ENCODE peak calls at places on chromosomes 5 and 9, in nine cellular contexts. R is brain microvascular endothelial cell; U is CD8-positive, alpha-beta T cell; G is NB4; C is right atrium auricular region; K is cardiac muscle cell; A is fibroblast of pulmonary artery; Q is GM13977; O is omental fat pad. S is an unnamed sample.

GRCh38 chr5:139770722-139771121 is 24.9 kb upstream of the PSD2 start:
- DNase-seq in Q (no peak), R (no peak), K (no peak), O (no peak), U (no peak), A (no peak), G (no peak), C (no peak), S (no peak)

GRCh38 chr5:31768046-31768445 is 129.1 kb downstream of the PDZD2 start:
- DNase-seq in G (no peak), A (no peak), R (no peak), Q (no peak), C (peak), O (no peak), U (no peak), K (no peak), S (no peak)

GRCh38 chr5:60010328-60010727 is 116.8 kb upstream of the PDE4D start:
- DNase-seq in C (no peak), K (no peak), G (peak), A (no peak), U (no peak), R (no peak), Q (no peak), O (no peak), S (no peak)

GRCh38 chr5:10351199-10351881 is 2.2 kb upstream of the MARCHF6 start:
- DNase-seq in Q (no peak), A (peak), C (peak), G (peak), U (no peak), O (no peak), R (peak), K (peak), S (no peak)

GRCh38 chr5:172313877-172314276 is 30.3 kb upstream of the UBTD2 start:
- DNase-seq in Q (no peak), O (no peak), C (no peak), U (no peak), K (no peak), R (no peak), A (no peak), G (no peak), S (no peak)

GRCh38 chr9:89603629-89604462 is 966 bp upstream of the GADD45G start:
- DNase-seq in R (no peak), K (peak), O (no peak), G (peak), Q (peak), C (peak), U (peak), A (peak), S (no peak)

GRCh38 chr5:151178779-151179488 is 21.4 kb upstream of the ANXA6 start:
- DNase-seq in U (no peak), O (no peak), C (peak), K (no peak), G (no peak), A (no peak), R (no peak), Q (no peak), S (no peak)

GRCh38 chr5:96219580-96220281 is 213.3 kb downstream of the PCSK1 start:
- DNase-seq in Q (no peak), A (peak), R (peak), G (no peak), C (no peak), U (no peak), K (no peak), O (no peak), S (no peak)

GRCh38 chr5:159531554-159532105 is 201.3 kb upstream of the IL12B start:
- DNase-seq in Q (no peak), G (no peak), U (no peak), R (no peak), O (no peak), K (no peak), C (no peak), A (no peak), S (no peak)

GRCh38 chr9:110351009-110351467 is 13.4 kb upstream of the TXNDC8 start:
- DNase-seq in A (peak), K (no peak), C (no peak), O (no peak), G (no peak), U (no peak), Q (no peak), R (peak), S (no peak)

GRCh38 chr9:99966720-99967119 is 60.3 kb downstream of the STX17 start:
- DNase-seq in C (no peak), R (peak), O (no peak), K (peak), A (peak), G (no peak), Q (no peak), U (no peak), S (no peak)

GRCh38 chr5:97383996-97384395 is 200.9 kb upstream of the RIOK2 start:
- DNase-seq in Q (no peak), K (no peak), R (peak), G (no peak), C (no peak), A (peak), O (no peak), U (no peak), S (no peak)

GRCh38 chr5:54905942-54906537 is 79.4 kb downstream of the ESM1 start:
- DNase-seq in C (peak), R (peak), A (peak), G (peak), O (peak), U (peak), K (peak), Q (no peak), S (no peak)

GRCh38 chr5:54905246-54905770 is 80.1 kb downstream of the ESM1 start:
- DNase-seq in C (no peak), R (no peak), G (no peak), A (no peak), K (no peak), O (no peak), U (no peak), Q (no peak), S (no peak)

GRCh38 chr5:54900906-54901725 is 84.3 kb downstream of the ESM1 start:
- DNase-seq in G (peak), Q (no peak), O (no peak), K (no peak), R (peak), U (no peak), A (peak), C (no peak), S (peak)

GRCh38 chr5:54902817-54903473 is 82.4 kb downstream of the ESM1 start:
- DNase-seq in O (no peak), G (peak), A (peak), R (no peak), U (no peak), Q (peak), K (no peak), C (no peak), S (no peak)

DNA sequence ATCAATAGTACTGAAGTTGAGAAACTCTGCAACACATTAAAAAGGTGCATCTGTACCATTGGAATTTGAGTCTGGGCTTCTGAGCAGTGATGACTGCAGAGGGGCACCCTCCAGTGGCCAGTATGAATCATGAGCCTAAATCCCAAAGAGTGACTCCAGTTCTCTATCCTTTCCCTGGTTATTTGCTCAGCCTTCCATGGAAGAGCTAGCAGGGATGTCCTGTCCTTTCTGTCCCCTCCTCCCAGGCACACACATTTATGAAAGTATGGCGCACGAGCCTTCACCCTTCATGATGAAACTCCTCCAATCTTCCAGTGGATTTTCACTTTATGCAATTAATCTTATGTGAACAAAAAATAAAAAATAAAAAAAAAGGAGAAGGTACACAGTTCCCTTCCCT is 81.0 kb downstream of the ESM1 start:
- DNase-seq in U (no peak), K (peak), A (peak), R (peak), Q (no peak), O (no peak), G (peak), C (no peak), S (no peak)
- TF ChIP-seq CTCF in U (no peak), K (peak), A (peak), R (peak), Q (peak), O (no peak), G (peak), C (peak), S (no peak)

DNA sequence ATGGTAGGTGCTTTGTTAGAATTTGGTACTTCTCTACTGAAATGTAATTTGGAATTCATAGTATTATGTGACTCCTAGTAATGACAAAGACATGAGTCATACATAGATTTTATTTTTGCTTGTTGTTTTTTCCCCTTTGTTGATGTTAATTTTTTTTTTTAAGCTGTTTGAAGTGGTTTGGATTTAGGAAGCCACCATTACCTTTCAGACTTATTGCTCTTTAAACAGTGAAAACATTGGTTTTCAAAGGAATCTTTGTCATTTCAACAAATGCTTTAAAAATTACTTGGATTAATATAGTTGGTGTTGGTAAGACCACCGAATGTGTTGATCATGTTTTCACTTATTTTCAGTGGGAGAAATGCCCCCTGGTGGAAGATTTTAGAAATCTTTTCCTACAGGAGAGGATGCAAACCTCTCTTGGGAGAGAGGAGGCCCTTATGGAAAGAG is 170.1 kb upstream of the PITX1 start:
- DNase-seq in Q (no peak), K (no peak), C (no peak), G (peak), R (no peak), U (no peak), A (no peak), O (no peak), S (no peak)
- TF ChIP-seq CTCF in Q (no peak), K (peak), C (peak), G (peak), R (peak), U (no peak), A (peak), O (no peak), S (no peak)

GRCh38 chr5:51433052-51433710 is 49.9 kb downstream of the ISL1 start:
- DNase-seq in O (no peak), G (no peak), K (no peak), Q (no peak), A (peak), U (no peak), R (no peak), C (no peak), S (no peak)
- TF ChIP-seq CTCF in O (no peak), G (no peak), K (no peak), Q (no peak), A (no peak), U (no peak), R (no peak), C (no peak), S (no peak)

GRCh38 chr9:87910821-87911220 is 6.9 kb upstream of the SPATA31C1 start:
- DNase-seq in Q (no peak), K (no peak), C (no peak), R (no peak), U (no peak), O (no peak), A (no peak), G (no peak), S (no peak)

GRCh38 chr9:87909310-87910041 is 8.3 kb upstream of the SPATA31C1 start:
- DNase-seq in C (no peak), A (no peak), K (no peak), R (no peak), U (no peak), Q (no peak), G (no peak), O (no peak), S (no peak)
- TF ChIP-seq CTCF in C (no peak), A (no peak), K (no peak), R (no peak), U (no peak), Q (no peak), G (no peak), O (no peak), S (no peak)

GRCh38 chr5:4081466-4081865 is 485.8 kb downstream of the IRX1 start:
- DNase-seq in Q (no peak), O (no peak), C (no peak), R (no peak), G (no peak), K (no peak), U (no peak), A (no peak), S (no peak)

GRCh38 chr5:4086081-4086480 is 490.4 kb downstream of the IRX1 start:
- DNase-seq in Q (no peak), U (no peak), C (no peak), K (no peak), R (no peak), G (no peak), O (no peak), A (no peak), S (no peak)

GRCh38 chr5:4080370-4080769 is 484.7 kb downstream of the IRX1 start:
- DNase-seq in R (no peak), Q (no peak), C (no peak), U (no peak), K (no peak), G (no peak), O (no peak), A (no peak), S (no peak)

GRCh38 chr5:4083591-4084337 is 488.1 kb downstream of the IRX1 start:
- DNase-seq in K (no peak), U (no peak), G (no peak), O (no peak), A (no peak), R (no peak), C (no peak), Q (no peak), S (no peak)

DNA sequence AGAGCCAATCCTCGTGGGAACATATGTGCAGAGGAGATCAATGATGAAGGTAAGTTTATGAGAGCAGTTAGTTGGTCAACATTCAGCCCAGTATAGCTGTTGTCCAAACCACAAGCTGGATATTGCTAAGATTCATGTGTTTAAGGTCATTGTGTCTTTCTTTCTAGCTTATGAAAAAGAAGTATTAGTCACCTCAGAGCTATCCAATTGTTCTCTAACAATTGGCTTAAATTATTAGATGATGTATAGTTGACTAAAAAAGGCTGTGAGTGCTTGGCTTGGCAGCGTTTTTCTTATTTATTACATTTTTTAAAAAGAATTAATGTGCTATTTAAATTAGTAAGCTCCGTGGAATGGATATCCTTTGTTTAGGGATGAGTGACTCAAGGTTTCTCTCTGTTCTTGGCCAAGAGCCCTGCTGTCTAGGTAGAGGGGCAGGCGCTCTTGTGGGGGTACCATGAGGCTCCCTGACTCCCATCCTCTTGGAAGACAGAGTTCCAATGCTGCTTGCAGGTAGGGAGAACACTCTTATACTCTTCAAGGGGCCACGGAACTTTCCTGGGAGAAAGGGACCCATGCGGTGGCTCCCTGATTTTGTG is 487.4 kb downstream of the IRX1 start:
- DNase-seq in C (no peak), Q (no peak), U (no peak), O (no peak), A (peak), R (no peak), K (no peak), G (no peak), S (no peak)
- TF ChIP-seq CTCF in C (no peak), Q (no peak), U (no peak), O (no peak), A (no peak), R (no peak), K (no peak), G (no peak), S (no peak)

GRCh38 chr5:181045316-181045715 is 5.2 kb downstream of the BTNL9 start:
- DNase-seq in G (peak), O (no peak), C (peak), A (no peak), R (no peak), U (no peak), Q (no peak), K (no peak), S (no peak)
- TF ChIP-seq CTCF in G (no peak), O (no peak), C (no peak), A (no peak), R (no peak), U (no peak), Q (no peak), K (no peak), S (no peak)

S was measured in CD14-positive monocyte.